ENCODE peak calls at places on chromosomes 2 and 18, in eight cellular contexts. F, T, M, P, K, Q, U and I are unnamed samples.

GRCh38 chr2:160199683-160200389 is at the start of gene ITGB6:
- DNase-seq in P (no peak), T (no peak), M (no peak), K (no peak), Q (no peak), F (no peak), U (no peak), I (no peak)

GRCh38 chr2:196592331-196592911 is 47.1 kb upstream of the CCDC150 start:
- DNase-seq in Q (no peak), M (no peak), T (peak), U (peak), K (peak), F (peak), P (no peak), I (peak)

GRCh38 chr2:133658020-133658903 is 90.0 kb upstream of the NCKAP5 start:
- DNase-seq in M (no peak), T (no peak), P (no peak), F (no peak), U (no peak), Q (peak), K (no peak), I (no peak)

GRCh38 chr2:166802475-166802874 is 85.8 kb upstream of the XIRP2 start:
- DNase-seq in P (no peak), Q (no peak), T (no peak), U (no peak), F (no peak), K (no peak), M (no peak), I (no peak)

GRCh38 chr2:220949476-220949875 is 622.6 kb downstream of the EPHA4 start:
- DNase-seq in K (no peak), Q (no peak), M (no peak), U (no peak), T (no peak), F (no peak), P (no peak), I (no peak)

GRCh38 chr2:212914392-212914791 is 237.0 kb downstream of the IKZF2 start:
- DNase-seq in M (no peak), P (no peak), F (no peak), K (no peak), Q (no peak), U (no peak), T (no peak), I (no peak)

GRCh38 chr2:38013158-38013752 is 62.7 kb downstream of the CYP1B1 start:
- DNase-seq in M (no peak), Q (no peak), T (peak), U (no peak), K (no peak), P (no peak), F (peak), I (peak)

GRCh38 chr2:63050186-63050915 is at the start of gene OTX1:
- DNase-seq in F (peak), U (peak), T (peak), M (peak), P (peak), Q (peak), K (peak), I (peak)

GRCh38 chr2:54106631-54107454 is 8.6 kb upstream of the ACYP2 start:
- DNase-seq in P (peak), T (peak), Q (peak), U (peak), F (peak), K (no peak), M (peak), I (peak)

GRCh38 chr2:69589973-69590652 is 53.4 kb downstream of the AAK1 start:
- DNase-seq in T (no peak), M (no peak), P (no peak), Q (no peak), F (peak), K (no peak), U (no peak), I (no peak)

GRCh38 chr18:64110692-64111480 is 38.0 kb downstream of the LINC00305 start:
- DNase-seq in T (no peak), U (no peak), Q (no peak), F (no peak), K (no peak), P (peak), M (no peak), I (no peak)

GRCh38 chr2:96359310-96359709 is 23.7 kb downstream of the NCAPH start:
- DNase-seq in M (no peak), U (peak), T (no peak), P (no peak), Q (peak), F (no peak), K (no peak), I (no peak)

GRCh38 chr18:36454848-36455458 is 157.4 kb downstream of the FHOD3 start:
- DNase-seq in P (no peak), M (no peak), Q (no peak), U (no peak), F (no peak), T (no peak), K (no peak), I (no peak)

GRCh38 chr18:54020971-54021370 is 203.5 kb downstream of the MBD2 start:
- DNase-seq in Q (no peak), P (no peak), K (no peak), T (no peak), F (peak), M (no peak), U (no peak), I (no peak)

GRCh38 chr2:16396986-16397385 is 268.6 kb downstream of the CYRIA start:
- DNase-seq in U (no peak), F (no peak), M (no peak), T (no peak), Q (no peak), K (no peak), P (no peak), I (no peak)

GRCh38 chr2:241260911-241261310 is 54.6 kb downstream of the HDLBP start:
- DNase-seq in M (no peak), T (no peak), P (no peak), Q (no peak), F (no peak), U (no peak), K (no peak), I (no peak)

GRCh38 chr2:111667542-111668273 is 216.3 kb downstream of the ANAPC1 start:
- DNase-seq in M (peak), F (peak), P (peak), T (peak), Q (no peak), K (no peak), U (peak), I (peak)

GRCh38 chr2:128664499-128664971 is 345.9 kb upstream of the HS6ST1 start:
- DNase-seq in U (no peak), M (no peak), Q (no peak), K (no peak), P (no peak), F (no peak), T (no peak), I (no peak)

GRCh38 chr2:135963841-135964240 is 21.6 kb downstream of the DARS1 start:
- DNase-seq in K (no peak), U (no peak), F (no peak), P (no peak), M (no peak), T (no peak), Q (no peak), I (no peak)

GRCh38 chr2:113133696-113134558 is 6.5 kb downstream of the IL1RN start:
- DNase-seq in T (no peak), M (no peak), P (peak), F (no peak), K (no peak), Q (peak), U (no peak), I (no peak)

GRCh38 chr2:23900133-23900926 is 26.6 kb downstream of the ATAD2B start:
- DNase-seq in Q (no peak), F (peak), T (no peak), K (no peak), M (no peak), P (no peak), U (no peak), I (peak)

GRCh38 chr2:9380702-9381628 is 42.4 kb downstream of the ITGB1BP1 start:
- DNase-seq in K (no peak), P (peak), M (peak), U (peak), Q (no peak), F (peak), T (peak), I (peak)

GRCh38 chr2:11502740-11503292 is 31.0 kb upstream of the GREB1 start:
- DNase-seq in U (no peak), P (no peak), M (peak), Q (no peak), F (no peak), K (no peak), T (no peak), I (no peak)

GRCh38 chr2:108080177-108080576 is 93.9 kb downstream of the SLC5A7 start:
- DNase-seq in F (no peak), P (no peak), T (no peak), Q (no peak), K (no peak), U (no peak), M (no peak), I (no peak)

GRCh38 chr2:6073260-6074141 is 381.3 kb downstream of the SOX11 start:
- DNase-seq in M (no peak), K (peak), U (no peak), T (no peak), Q (peak), F (no peak), P (peak), I (no peak)

GRCh38 chr2:132597166-132597565 is 72.8 kb downstream of the LYPD1 start:
- DNase-seq in K (no peak), Q (no peak), U (no peak), T (no peak), F (no peak), M (no peak), P (no peak), I (no peak)

GRCh38 chr18:79528846-79529245 is 133.1 kb downstream of the NFATC1 start:
- DNase-seq in M (peak), U (peak), T (peak), F (peak), P (peak), K (peak), Q (peak), I (peak)

GRCh38 chr2:59691518-59692190 is 861.8 kb downstream of the BCL11A start:
- DNase-seq in T (no peak), K (no peak), F (no peak), M (peak), P (no peak), U (no peak), Q (no peak), I (no peak)

GRCh38 chr18:46676162-46676830 is 19.3 kb upstream of the LOXHD1 start:
- DNase-seq in Q (no peak), U (no peak), M (no peak), T (no peak), K (no peak), F (peak), P (no peak), I (no peak)

GRCh38 chr2:30612371-30612770 is 165.3 kb downstream of the LCLAT1 start:
- DNase-seq in P (peak), F (no peak), T (no peak), K (no peak), U (no peak), Q (no peak), M (peak), I (no peak)

GRCh38 chr2:234932591-234933168 is 19.1 kb upstream of the SH3BP4 start:
- DNase-seq in T (no peak), U (no peak), Q (no peak), F (no peak), P (no peak), K (no peak), M (no peak), I (no peak)

GRCh38 chr2:11636593-11637295 is 33.3 kb downstream of the NTSR2 start:
- DNase-seq in M (no peak), Q (no peak), K (no peak), U (no peak), P (no peak), T (no peak), F (no peak), I (no peak)

GRCh38 chr2:53724511-53724910 is 43.1 kb upstream of the CHAC2 start:
- DNase-seq in Q (no peak), T (peak), K (no peak), P (no peak), M (no peak), U (no peak), F (peak), I (peak)

GRCh38 chr2:240351826-240352426 is 83.5 kb upstream of the GPC1 start:
- DNase-seq in K (no peak), T (no peak), P (no peak), F (no peak), Q (no peak), U (no peak), M (no peak), I (no peak)

GRCh38 chr2:9095226-9095625 is 91.7 kb upstream of the MBOAT2 start:
- DNase-seq in P (no peak), T (no peak), F (no peak), K (no peak), Q (no peak), M (no peak), U (no peak), I (no peak)

GRCh38 chr2:60759654-60760053 is 3.6 kb downstream of the PAPOLG start:
- DNase-seq in U (peak), M (no peak), K (no peak), P (no peak), F (no peak), T (no peak), Q (no peak), I (no peak)

GRCh38 chr2:109214651-109215371 is 85.8 kb downstream of the SH3RF3 start:
- DNase-seq in T (no peak), F (no peak), K (no peak), P (no peak), M (no peak), U (no peak), Q (no peak), I (no peak)

GRCh38 chr2:75561566-75562512 is 1.1 kb upstream of the EVA1A start:
- DNase-seq in M (no peak), Q (no peak), T (peak), U (no peak), K (no peak), P (peak), F (peak), I (peak)

GRCh38 chr2:75560768-75561565 is at the start of gene EVA1A:
- DNase-seq in T (peak), P (peak), Q (peak), U (peak), M (peak), K (peak), F (peak), I (peak)

GRCh38 chr2:75559633-75560021 is 1.1 kb downstream of the EVA1A start:
- DNase-seq in T (peak), M (no peak), K (no peak), P (no peak), F (no peak), Q (no peak), U (no peak), I (no peak)

GRCh38 chr2:75558786-75559428 is 1.8 kb downstream of the EVA1A start:
- DNase-seq in F (peak), M (no peak), Q (no peak), K (no peak), U (no peak), P (no peak), T (peak), I (no peak)

GRCh38 chr2:75560022-75560767 is 544 bp downstream of the EVA1A start:
- DNase-seq in M (no peak), Q (peak), P (peak), U (peak), F (peak), K (peak), T (peak), I (no peak)
- TF ChIP-seq CTCF in M (peak), Q (no peak), P (peak), U (peak), F (peak), K (no peak), T (peak), I (peak)

GRCh38 chr2:7676714-7677113 is 759.5 kb downstream of the RNF144A start:
- DNase-seq in F (peak), P (no peak), T (no peak), Q (no peak), M (no peak), K (no peak), U (no peak), I (no peak)

GRCh38 chr2:7686016-7686385 is 768.8 kb downstream of the RNF144A start:
- DNase-seq in F (no peak), P (no peak), K (no peak), M (no peak), T (no peak), U (no peak), Q (no peak), I (no peak)

GRCh38 chr2:7685342-7686015 is 768.3 kb downstream of the RNF144A start:
- DNase-seq in T (peak), Q (no peak), P (peak), U (no peak), K (no peak), F (peak), M (no peak), I (peak)

DNA sequence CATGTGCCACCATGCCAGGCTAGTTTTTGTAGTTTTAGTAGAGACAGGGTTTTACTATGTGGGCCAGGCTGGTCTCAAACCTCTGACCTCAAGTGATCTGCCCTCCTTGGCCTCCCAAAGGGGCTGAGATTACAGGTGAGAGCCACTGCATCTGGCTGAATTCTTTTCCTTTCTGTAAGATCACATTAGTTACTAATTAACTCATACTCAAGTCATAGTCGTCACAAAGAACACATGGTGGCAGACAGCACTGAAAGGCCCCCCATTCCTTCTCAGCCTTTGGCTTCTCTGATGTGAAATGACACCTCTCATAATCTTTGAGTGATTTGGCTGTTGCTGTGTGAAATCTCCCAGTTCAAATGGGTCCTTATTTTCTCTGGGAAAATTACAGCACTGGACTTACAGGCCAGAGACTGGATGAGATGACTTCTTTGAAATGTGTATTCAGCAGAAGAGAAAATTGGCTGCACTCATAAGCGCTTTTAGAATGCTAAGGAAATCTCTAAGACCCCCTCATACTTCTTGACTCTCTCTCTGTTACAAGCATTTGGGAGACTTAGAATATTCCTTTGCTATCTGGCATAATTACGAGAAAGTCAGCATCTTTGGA is 764.7 kb downstream of the RNF144A start:
- DNase-seq in F (no peak), T (no peak), P (peak), M (no peak), Q (no peak), U (no peak), K (no peak), I (no peak)
- TF ChIP-seq CTCF in F (no peak), T (no peak), P (no peak), M (no peak), Q (no peak), U (no peak), K (no peak), I (no peak)

DNA sequence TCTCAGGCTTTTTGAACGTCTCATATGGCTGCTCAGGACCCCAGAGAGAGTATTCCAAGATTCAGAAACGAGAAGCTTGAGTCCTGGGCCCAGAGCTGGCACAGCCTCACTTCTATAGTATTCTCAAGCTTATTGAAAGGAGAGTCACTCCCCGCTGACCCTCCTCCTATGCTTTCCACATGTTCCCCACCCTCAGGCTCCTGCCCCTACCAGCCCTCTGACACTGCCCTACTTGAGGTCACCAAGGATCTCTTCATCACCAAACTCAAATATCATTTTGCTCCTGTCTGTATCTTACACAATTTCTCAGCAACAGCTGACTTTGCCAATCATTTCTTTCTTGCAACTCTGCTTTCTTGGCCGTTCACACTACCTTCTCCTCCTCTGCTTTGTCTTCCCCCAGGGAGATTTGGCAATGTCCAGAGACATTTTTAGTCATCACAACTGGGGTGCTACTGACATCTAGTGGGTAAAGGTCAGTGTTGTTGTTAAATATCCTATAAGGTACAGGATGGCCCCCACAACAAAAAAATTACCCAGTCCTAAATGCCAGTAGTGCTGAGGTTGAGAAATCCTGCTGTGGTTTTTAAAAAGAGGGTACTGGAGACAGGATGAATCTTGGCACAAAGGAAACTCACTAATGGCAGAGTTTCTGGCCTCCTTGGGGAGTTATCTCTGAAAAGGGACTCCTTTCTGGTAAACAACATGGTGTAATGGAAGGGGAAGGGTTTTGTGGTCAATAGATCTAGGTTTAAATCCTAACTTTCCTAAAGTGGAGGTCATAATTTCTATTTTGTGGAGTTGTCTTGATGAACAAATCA is 26.9 kb upstream of the INSIG2 start:
- DNase-seq in P (no peak), K (no peak), T (peak), M (peak), F (peak), U (no peak), Q (peak), I (peak)
- TF ChIP-seq CTCF in P (peak), K (no peak), T (peak), M (peak), F (peak), U (peak), Q (peak), I (peak)

DNA sequence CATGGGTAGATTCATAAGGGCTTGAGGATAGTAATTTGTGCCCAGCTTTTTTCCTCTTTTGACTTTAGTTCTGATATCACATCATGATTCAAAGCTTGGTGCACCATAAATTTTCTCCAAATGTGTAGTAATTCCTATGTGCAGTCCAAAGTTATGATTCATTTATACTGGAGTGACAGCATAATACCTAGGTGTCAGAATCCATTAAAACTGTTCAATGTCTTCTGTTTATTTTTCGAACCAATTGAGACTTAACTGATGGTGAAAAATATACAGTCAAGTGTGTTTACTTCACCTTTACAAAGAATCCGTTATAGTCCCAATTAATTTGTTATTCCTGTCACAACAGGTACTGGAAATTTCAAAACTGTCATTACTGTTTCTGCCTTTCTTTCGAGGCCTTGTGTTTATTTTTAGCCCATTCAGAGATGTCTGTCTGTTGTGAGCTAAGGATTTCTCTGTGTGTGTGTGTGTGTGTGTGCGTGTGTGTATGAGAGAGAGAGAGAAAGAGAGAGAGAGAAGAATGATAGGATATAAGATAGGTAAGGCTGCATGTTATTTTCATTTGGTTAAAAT is 389.7 kb upstream of the ATP5MC3 start:
- DNase-seq in U (no peak), F (no peak), Q (no peak), K (no peak), M (no peak), P (no peak), T (no peak), I (no peak)
- TF ChIP-seq CTCF in U (no peak), F (no peak), Q (no peak), K (no peak), M (no peak), P (no peak), T (no peak), I (no peak)

GRCh38 chr2:209334188-209335017 is 89.4 kb upstream of the MAP2 start:
- DNase-seq in M (peak), T (peak), Q (peak), U (peak), F (peak), P (peak), K (peak), I (peak)

GRCh38 chr2:209331291-209331844 is 92.5 kb upstream of the MAP2 start:
- DNase-seq in Q (peak), K (no peak), M (peak), U (peak), P (peak), T (peak), F (peak), I (peak)
- TF ChIP-seq CTCF in Q (peak), K (no peak), M (peak), U (peak), P (peak), T (peak), F (peak), I (peak)